ENCODE peak calls at places on chromosomes 3 and 15, in seven cellular contexts. C is D721Med; Y is activated CD8-positive, alpha-beta memory T cell treated with anti-CD3 and anti-CD28 coated beads for 48 hours; Z is GM20000; L is NCI-H1436; Q is Calu3; I is nephron progenitor cell. G is an unnamed sample.

GRCh38 chr3:186138272-186138981 is 29.5 kb upstream of the ETV5 start:
- DNase-seq in C (no peak), I (no peak), Z (no peak), L (no peak), Y (no peak), Q (no peak), G (peak)

GRCh38 chr3:30399394-30400181 is 206.8 kb upstream of the TGFBR2 start:
- DNase-seq in L (no peak), Z (no peak), Q (no peak), Y (no peak), C (no peak), I (no peak), G (peak)

GRCh38 chr3:56837196-56837955 is 35.6 kb upstream of the ARHGEF3 start:
- DNase-seq in L (no peak), C (no peak), Z (peak), Y (no peak), I (no peak), Q (no peak), G (peak)

GRCh38 chr3:129892857-129893615 is 475 bp downstream of the TMCC1 start:
- DNase-seq in Q (peak), I (peak), Y (peak), C (no peak), L (peak), Z (peak), G (peak)

GRCh38 chr3:22263042-22263441 is 512.0 kb upstream of the ZNF385D start:
- DNase-seq in Q (no peak), Z (no peak), I (no peak), L (no peak), C (no peak), Y (no peak), G (no peak)

GRCh38 chr15:33311312-33311971 is 675 bp downstream of the RYR3 start:
- DNase-seq in Z (no peak), Y (no peak), Q (no peak), I (peak), C (no peak), L (no peak), G (no peak)

GRCh38 chr3:40996382-40996781 is 202.9 kb upstream of the CTNNB1 start:
- DNase-seq in L (no peak), Q (no peak), Y (no peak), I (no peak), Z (no peak), C (no peak), G (no peak)

GRCh38 chr15:67156834-67157233 is 91.4 kb downstream of the SMAD3 start:
- DNase-seq in Z (no peak), C (no peak), Q (no peak), Y (no peak), I (no peak), L (no peak), G (no peak)

GRCh38 chr15:78301326-78301725 is 1.9 kb upstream of the SKIC8 start:
- DNase-seq in Z (peak), I (no peak), Y (no peak), L (no peak), C (no peak), Q (no peak), G (no peak)

G was measured in DMS53.